ENCODE peak calls at places on chromosomes 1 and 21, in nine cellular contexts. One of them, this sample, is unnamed.

GRCh38 chr1:46613661-46614603 is 2.7 kb downstream of the MOB3C start:
- DNase-seq in uterus: peak
- DNase-seq in adrenal gland: peak
- DNase-seq in heart left ventricle: peak
- DNase-seq in stomach: peak
- DNase-seq in suprapubic skin: peak
- DNase-seq in lower leg skin: peak
- DNase-seq in GM12878: peak
- DNase-seq in esophagus squamous epithelium: peak
- DNase-seq in this sample: peak

GRCh38 chr21:34544032-34544496 is 32.1 kb upstream of the KCNE1 start:
- DNase-seq in uterus: peak
- DNase-seq in adrenal gland: peak
- DNase-seq in heart left ventricle: peak
- DNase-seq in stomach: peak
- DNase-seq in suprapubic skin: no peak
- DNase-seq in lower leg skin: no peak
- DNase-seq in GM12878: no peak
- DNase-seq in esophagus squamous epithelium: no peak
- DNase-seq in this sample: peak

GRCh38 chr1:109894823-109895719 is 15.6 kb upstream of the CSF1 start:
- DNase-seq in uterus: no peak
- DNase-seq in adrenal gland: no peak
- DNase-seq in heart left ventricle: no peak
- DNase-seq in stomach: no peak
- DNase-seq in suprapubic skin: no peak
- DNase-seq in lower leg skin: no peak
- DNase-seq in GM12878: peak
- DNase-seq in esophagus squamous epithelium: no peak
- DNase-seq in this sample: no peak

GRCh38 chr1:34231441-34231840 is 54.7 kb downstream of the C1orf94 start:
- DNase-seq in uterus: no peak
- DNase-seq in adrenal gland: no peak
- DNase-seq in heart left ventricle: no peak
- DNase-seq in stomach: no peak
- DNase-seq in suprapubic skin: no peak
- DNase-seq in lower leg skin: no peak
- DNase-seq in GM12878: no peak
- DNase-seq in esophagus squamous epithelium: no peak
- DNase-seq in this sample: no peak

GRCh38 chr1:11180342-11180744 is 8.8 kb upstream of the ANGPTL7 start:
- DNase-seq in uterus: no peak
- DNase-seq in adrenal gland: no peak
- DNase-seq in heart left ventricle: no peak
- DNase-seq in stomach: no peak
- DNase-seq in suprapubic skin: no peak
- DNase-seq in lower leg skin: no peak
- DNase-seq in GM12878: no peak
- DNase-seq in esophagus squamous epithelium: no peak
- DNase-seq in this sample: no peak

GRCh38 chr1:221708076-221708571 is 33.8 kb downstream of the DUSP10 start:
- DNase-seq in uterus: no peak
- DNase-seq in adrenal gland: no peak
- DNase-seq in heart left ventricle: no peak
- DNase-seq in stomach: no peak
- DNase-seq in suprapubic skin: no peak
- DNase-seq in lower leg skin: no peak
- DNase-seq in GM12878: peak
- DNase-seq in esophagus squamous epithelium: no peak
- DNase-seq in this sample: no peak

GRCh38 chr1:228097333-228098081 is 5.6 kb downstream of the C1orf35 start:
- DNase-seq in uterus: no peak
- DNase-seq in adrenal gland: peak
- DNase-seq in heart left ventricle: peak
- DNase-seq in stomach: peak
- DNase-seq in suprapubic skin: peak
- DNase-seq in lower leg skin: peak
- DNase-seq in GM12878: no peak
- DNase-seq in esophagus squamous epithelium: no peak
- DNase-seq in this sample: no peak

GRCh38 chr1:208059328-208060017 is 148.5 kb upstream of the CD34 start:
- DNase-seq in uterus: no peak
- DNase-seq in adrenal gland: no peak
- DNase-seq in heart left ventricle: no peak
- DNase-seq in stomach: no peak
- DNase-seq in suprapubic skin: no peak
- DNase-seq in lower leg skin: no peak
- DNase-seq in GM12878: no peak
- DNase-seq in esophagus squamous epithelium: no peak
- DNase-seq in this sample: no peak

GRCh38 chr1:57443004-57443403 is 19.1 kb upstream of the DAB1 start:
- DNase-seq in uterus: no peak
- DNase-seq in adrenal gland: no peak
- DNase-seq in heart left ventricle: no peak
- DNase-seq in stomach: no peak
- DNase-seq in suprapubic skin: no peak
- DNase-seq in lower leg skin: no peak
- DNase-seq in GM12878: no peak
- DNase-seq in esophagus squamous epithelium: no peak
- DNase-seq in this sample: no peak

GRCh38 chr1:20102875-20103274 is 16.5 kb downstream of the PLA2G2D start:
- DNase-seq in uterus: no peak
- DNase-seq in adrenal gland: no peak
- DNase-seq in heart left ventricle: no peak
- DNase-seq in stomach: no peak
- DNase-seq in suprapubic skin: no peak
- DNase-seq in lower leg skin: no peak
- DNase-seq in GM12878: no peak
- DNase-seq in esophagus squamous epithelium: no peak
- DNase-seq in this sample: no peak

GRCh38 chr1:218683224-218683623 is 338.1 kb downstream of the TGFB2 start:
- DNase-seq in uterus: no peak
- DNase-seq in adrenal gland: no peak
- DNase-seq in heart left ventricle: no peak
- DNase-seq in stomach: no peak
- DNase-seq in suprapubic skin: no peak
- DNase-seq in lower leg skin: no peak
- DNase-seq in GM12878: no peak
- DNase-seq in esophagus squamous epithelium: no peak
- DNase-seq in this sample: no peak

GRCh38 chr1:218686258-218686657 is 341.1 kb downstream of the TGFB2 start:
- DNase-seq in uterus: no peak
- DNase-seq in adrenal gland: no peak
- DNase-seq in heart left ventricle: no peak
- DNase-seq in stomach: no peak
- DNase-seq in suprapubic skin: no peak
- DNase-seq in lower leg skin: no peak
- DNase-seq in GM12878: no peak
- DNase-seq in esophagus squamous epithelium: no peak
- DNase-seq in this sample: no peak
- H3K4me3 ChIP-seq in uterus: no peak
- H3K4me3 ChIP-seq in adrenal gland: no peak
- H3K4me3 ChIP-seq in heart left ventricle: no peak
- H3K4me3 ChIP-seq in stomach: no peak
- H3K4me3 ChIP-seq in suprapubic skin: no peak
- H3K4me3 ChIP-seq in lower leg skin: no peak
- H3K4me3 ChIP-seq in GM12878: no peak
- H3K4me3 ChIP-seq in esophagus squamous epithelium: no peak
- H3K4me3 ChIP-seq in this sample: no peak

DNA sequence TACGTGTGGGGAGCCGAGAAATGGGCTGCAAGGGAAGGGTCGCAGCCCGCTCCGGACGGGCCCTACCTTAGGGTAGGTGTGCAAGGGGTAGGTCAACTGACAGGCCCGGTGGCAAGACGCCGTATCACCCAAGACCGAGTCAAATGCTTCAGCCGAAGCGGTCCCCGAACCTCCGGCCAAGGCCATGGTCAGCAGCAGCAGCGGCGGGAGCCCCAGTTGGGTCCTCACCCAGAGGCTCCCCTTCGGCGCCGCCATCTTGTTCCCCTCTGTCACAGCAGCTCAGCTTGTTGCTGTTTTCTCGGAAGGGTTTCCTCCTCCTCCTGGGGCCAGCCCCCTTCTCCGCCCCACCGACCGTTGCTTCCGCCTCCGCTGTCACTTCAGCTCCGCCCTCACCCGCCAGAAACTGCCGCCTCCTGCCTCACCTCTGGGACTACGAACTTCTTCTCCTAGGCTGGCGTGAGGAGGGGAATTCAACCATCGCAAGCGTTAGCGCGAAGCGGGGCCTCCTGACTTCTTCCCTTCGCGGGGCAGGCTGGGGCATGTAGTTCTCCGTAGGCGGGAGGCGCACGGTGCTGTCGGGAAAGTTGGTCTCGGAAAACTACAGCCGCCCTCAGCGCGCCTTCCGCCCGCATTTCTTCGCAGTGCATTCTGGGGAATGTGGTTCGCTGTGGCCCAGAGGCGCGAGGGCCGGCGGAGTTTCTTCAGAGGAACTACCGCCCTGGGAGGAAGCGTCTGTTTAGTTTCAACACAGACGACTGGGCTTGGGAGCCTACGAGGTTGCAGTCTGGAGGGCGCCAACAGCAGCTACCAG is at the start of the genes TCEANC2 and TMEM59:
- DNase-seq in uterus: peak
- DNase-seq in adrenal gland: peak
- DNase-seq in heart left ventricle: peak
- DNase-seq in stomach: peak
- DNase-seq in suprapubic skin: peak
- DNase-seq in lower leg skin: peak
- DNase-seq in GM12878: peak
- DNase-seq in esophagus squamous epithelium: peak
- DNase-seq in this sample: peak
- TF ChIP-seq POLR2A in uterus: peak
- TF ChIP-seq POLR2A in adrenal gland: peak
- TF ChIP-seq POLR2A in heart left ventricle: no peak
- TF ChIP-seq POLR2A in stomach: no peak
- TF ChIP-seq POLR2A in suprapubic skin: peak
- TF ChIP-seq POLR2A in lower leg skin: no peak
- TF ChIP-seq POLR2A in GM12878: peak
- TF ChIP-seq POLR2A in esophagus squamous epithelium: no peak
- TF ChIP-seq POLR2A in this sample: peak

GRCh38 chr1:1213919-1214599 is at the start of gene TNFRSF4:
- DNase-seq in uterus: no peak
- DNase-seq in adrenal gland: no peak
- DNase-seq in heart left ventricle: no peak
- DNase-seq in stomach: no peak
- DNase-seq in suprapubic skin: no peak
- DNase-seq in lower leg skin: no peak
- DNase-seq in GM12878: no peak
- DNase-seq in esophagus squamous epithelium: no peak
- DNase-seq in this sample: no peak

GRCh38 chr1:1211541-1212511 is 2.1 kb downstream of the TNFRSF4 start:
- DNase-seq in uterus: no peak
- DNase-seq in adrenal gland: no peak
- DNase-seq in heart left ventricle: no peak
- DNase-seq in stomach: no peak
- DNase-seq in suprapubic skin: no peak
- DNase-seq in lower leg skin: no peak
- DNase-seq in GM12878: no peak
- DNase-seq in esophagus squamous epithelium: no peak
- DNase-seq in this sample: no peak

GRCh38 chr1:1213153-1213918 is 617 bp downstream of the TNFRSF4 start:
- DNase-seq in uterus: no peak
- DNase-seq in adrenal gland: no peak
- DNase-seq in heart left ventricle: no peak
- DNase-seq in stomach: peak
- DNase-seq in suprapubic skin: no peak
- DNase-seq in lower leg skin: no peak
- DNase-seq in GM12878: no peak
- DNase-seq in esophagus squamous epithelium: no peak
- DNase-seq in this sample: no peak

GRCh38 chr1:1210726-1211540 is 3.0 kb downstream of the TNFRSF4 start:
- DNase-seq in uterus: no peak
- DNase-seq in adrenal gland: no peak
- DNase-seq in heart left ventricle: no peak
- DNase-seq in stomach: no peak
- DNase-seq in suprapubic skin: peak
- DNase-seq in lower leg skin: no peak
- DNase-seq in GM12878: no peak
- DNase-seq in esophagus squamous epithelium: no peak
- DNase-seq in this sample: no peak

DNA sequence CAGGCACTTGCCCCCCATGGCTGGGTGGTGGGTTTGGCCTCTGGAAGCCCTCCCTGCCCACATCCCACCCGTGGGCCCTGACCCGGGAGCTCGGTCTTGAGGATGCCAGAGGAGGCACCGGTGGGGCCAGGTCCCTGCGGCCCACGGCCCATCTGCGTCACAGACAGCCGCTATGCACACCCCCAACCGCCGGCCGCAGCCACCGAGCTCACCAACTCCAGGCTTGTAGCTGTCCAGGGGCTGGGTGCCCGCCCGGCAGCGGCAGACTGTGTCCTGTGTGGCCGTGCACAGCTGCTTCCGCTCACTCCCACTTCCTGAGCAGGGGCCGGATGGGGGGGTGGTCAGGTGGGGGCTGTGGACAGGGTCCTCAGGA is 1.2 kb downstream of the TNFRSF4 start:
- DNase-seq in uterus: no peak
- DNase-seq in adrenal gland: peak
- DNase-seq in heart left ventricle: peak
- DNase-seq in stomach: peak
- DNase-seq in suprapubic skin: no peak
- DNase-seq in lower leg skin: no peak
- DNase-seq in GM12878: no peak
- DNase-seq in esophagus squamous epithelium: no peak
- DNase-seq in this sample: no peak
- H3K4me3 ChIP-seq in uterus: no peak
- H3K4me3 ChIP-seq in adrenal gland: no peak
- H3K4me3 ChIP-seq in heart left ventricle: peak
- H3K4me3 ChIP-seq in stomach: peak
- H3K4me3 ChIP-seq in suprapubic skin: peak
- H3K4me3 ChIP-seq in lower leg skin: no peak
- H3K4me3 ChIP-seq in GM12878: peak
- H3K4me3 ChIP-seq in esophagus squamous epithelium: peak
- H3K4me3 ChIP-seq in this sample: no peak

GRCh38 chr21:39347537-39347936 is 1.4 kb downstream of the HMGN1 start:
- DNase-seq in uterus: no peak
- DNase-seq in adrenal gland: no peak
- DNase-seq in heart left ventricle: no peak
- DNase-seq in stomach: no peak
- DNase-seq in suprapubic skin: no peak
- DNase-seq in lower leg skin: peak
- DNase-seq in GM12878: no peak
- DNase-seq in esophagus squamous epithelium: no peak
- DNase-seq in this sample: no peak

GRCh38 chr21:39345440-39345839 is 3.4 kb downstream of the HMGN1 start:
- DNase-seq in uterus: no peak
- DNase-seq in adrenal gland: no peak
- DNase-seq in heart left ventricle: no peak
- DNase-seq in stomach: no peak
- DNase-seq in suprapubic skin: no peak
- DNase-seq in lower leg skin: no peak
- DNase-seq in GM12878: no peak
- DNase-seq in esophagus squamous epithelium: no peak
- DNase-seq in this sample: no peak

GRCh38 chr21:39346671-39347327 is 2.1 kb downstream of the HMGN1 start:
- DNase-seq in uterus: no peak
- DNase-seq in adrenal gland: no peak
- DNase-seq in heart left ventricle: no peak
- DNase-seq in stomach: no peak
- DNase-seq in suprapubic skin: no peak
- DNase-seq in lower leg skin: no peak
- DNase-seq in GM12878: no peak
- DNase-seq in esophagus squamous epithelium: no peak
- DNase-seq in this sample: no peak

GRCh38 chr21:39348040-39348354 is 891 bp downstream of the HMGN1 start:
- DNase-seq in uterus: no peak
- DNase-seq in adrenal gland: no peak
- DNase-seq in heart left ventricle: no peak
- DNase-seq in stomach: no peak
- DNase-seq in suprapubic skin: no peak
- DNase-seq in lower leg skin: no peak
- DNase-seq in GM12878: no peak
- DNase-seq in esophagus squamous epithelium: no peak
- DNase-seq in this sample: no peak

GRCh38 chr21:39344848-39345247 is 4.0 kb downstream of the HMGN1 start:
- DNase-seq in uterus: no peak
- DNase-seq in adrenal gland: no peak
- DNase-seq in heart left ventricle: no peak
- DNase-seq in stomach: no peak
- DNase-seq in suprapubic skin: no peak
- DNase-seq in lower leg skin: no peak
- DNase-seq in GM12878: no peak
- DNase-seq in esophagus squamous epithelium: no peak
- DNase-seq in this sample: no peak
- TF ChIP-seq POLR2A in uterus: no peak
- TF ChIP-seq POLR2A in adrenal gland: no peak
- TF ChIP-seq POLR2A in heart left ventricle: no peak
- TF ChIP-seq POLR2A in stomach: no peak
- TF ChIP-seq POLR2A in suprapubic skin: no peak
- TF ChIP-seq POLR2A in lower leg skin: no peak
- TF ChIP-seq POLR2A in GM12878: no peak
- TF ChIP-seq POLR2A in esophagus squamous epithelium: no peak
- TF ChIP-seq POLR2A in this sample: no peak

This sample was measured in thyroid gland.